ENCODE peak calls at places on chromosomes 11 and 22, in six cellular contexts. K, I, T, M, Y and F are unnamed samples.

GRCh38 chr11:126567419-126567818 is 211.9 kb downstream of the ST3GAL4 start:
- DNase-seq in K (no peak), I (no peak), T (no peak), M (no peak), Y (no peak), F (no peak)

GRCh38 chr11:86800076-86800955 is at the start of gene PRSS23:
- DNase-seq in K (peak; percentile 68), I (no peak), T (peak; percentile 35), M (no peak), Y (no peak), F (no peak)

GRCh38 chr22:23187871-23188700 is 7.8 kb downstream of the BCR start:
- DNase-seq in K (no peak), I (no peak), T (no peak), M (peak; percentile 15), Y (no peak), F (no peak)

GRCh38 chr11:1858154-1858553 is 5.3 kb downstream of the LSP1 start:
- DNase-seq in K (no peak), I (no peak), T (peak; percentile 43), M (no peak), Y (no peak), F (no peak)

GRCh38 chr11:121391914-121392313 is 60.2 kb upstream of the SORL1 start:
- DNase-seq in K (peak; percentile 57), I (no peak), T (no peak), M (no peak), Y (no peak), F (peak; percentile 69)

GRCh38 chr11:133894956-133895549 is 49.7 kb upstream of the SPATA19 start:
- DNase-seq in K (no peak), I (no peak), T (no peak), M (no peak), Y (no peak), F (peak; percentile 18)

GRCh38 chr22:19231986-19232385 is 53.5 kb upstream of the SLC25A1 start:
- DNase-seq in K (no peak), I (no peak), T (no peak), M (no peak), Y (no peak), F (no peak)

GRCh38 chr11:76682681-76683080 is 12.1 kb upstream of the LRRC32 start:
- DNase-seq in K (no peak), I (no peak), T (no peak), M (no peak), Y (no peak), F (no peak)

GRCh38 chr22:18998998-18999397 is 62.9 kb upstream of the PRODH start:
- DNase-seq in K (no peak), I (no peak), T (no peak), M (no peak), Y (no peak), F (no peak)

GRCh38 chr22:47090591-47091240 is 328.3 kb downstream of the TBC1D22A start:
- DNase-seq in K (no peak), I (no peak), T (no peak), M (no peak), Y (peak; percentile 4), F (peak; percentile 44)

GRCh38 chr11:1218256-1218787 is 4.5 kb upstream of the MUC5B start:
- DNase-seq in K (no peak), I (no peak), T (no peak), M (no peak), Y (no peak), F (no peak)

GRCh38 chr11:102927624-102927990 is 27.9 kb downstream of the MMP13 start:
- DNase-seq in K (no peak), I (no peak), T (no peak), M (no peak), Y (no peak), F (no peak)

GRCh38 chr11:112459001-112459400 is 198.3 kb upstream of the PLET1 start:
- DNase-seq in K (no peak), I (no peak), T (no peak), M (no peak), Y (no peak), F (no peak)

GRCh38 chr11:3959015-3959917 is 103.8 kb downstream of the STIM1 start:
- DNase-seq in K (no peak), I (no peak), T (no peak), M (no peak), Y (no peak), F (no peak)

GRCh38 chr22:23516304-23516703 is 63.8 kb downstream of the IGLL1 start:
- DNase-seq in K (no peak), I (no peak), T (no peak), M (no peak), Y (no peak), F (no peak)

GRCh38 chr11:61480936-61481335 is 27.6 kb upstream of the LRRC10B start:
- DNase-seq in K (no peak), I (no peak), T (peak; percentile 29), M (no peak), Y (no peak), F (peak; percentile 72)

GRCh38 chr22:46276563-46276962 is 8.8 kb downstream of the TTC38 start:
- DNase-seq in K (no peak), I (no peak), T (no peak), M (no peak), Y (no peak), F (no peak)

GRCh38 chr22:46052801-46053562 is 76.0 kb upstream of the WNT7B start:
- DNase-seq in K (no peak), I (no peak), T (peak; percentile 72), M (no peak), Y (no peak), F (no peak)

GRCh38 chr11:61418136-61418535 is 11.6 kb downstream of the CPSF7 start:
- DNase-seq in K (no peak), I (no peak), T (no peak), M (no peak), Y (no peak), F (no peak)

GRCh38 chr11:68261749-68262543 is 9.8 kb downstream of the C11orf24 start:
- DNase-seq in K (no peak), I (no peak), T (no peak), M (no peak), Y (no peak), F (no peak)

GRCh38 chr11:16804104-16804947 is 65.9 kb downstream of the C11orf58 start:
- DNase-seq in K (no peak), I (no peak), T (no peak), M (no peak), Y (no peak), F (no peak)

GRCh38 chr11:134380785-134381184 is 31.3 kb downstream of the B3GAT1 start:
- DNase-seq in K (no peak), I (no peak), T (no peak), M (no peak), Y (no peak), F (no peak)

GRCh38 chr22:33853200-33854097 is 66.8 kb downstream of the LARGE1 start:
- DNase-seq in K (peak; percentile 89), I (no peak), T (peak; percentile 85), M (peak; percentile 60), Y (no peak), F (peak; percentile 72)